ENCODE peak calls at places on chromosomes 16 and 17, in four cellular contexts. Q is NCI-H1694 treated with DMSO at 0.1 percent for 48 hours, D is AG08396, V is kidney. X is an unnamed sample.

GRCh38 chr17:2020721-2021120 is 4.4 kb downstream of the RTN4RL1 start:
- DNase-seq in Q (no peak), D (no peak), V (no peak), X (no peak)

GRCh38 chr16:89150090-89150835 is 21.3 kb upstream of the CDH15 start:
- DNase-seq in Q (no peak), D (no peak), V (no peak), X (peak)

GRCh38 chr16:11597268-11597690 is 10.6 kb upstream of the LITAF start:
- DNase-seq in Q (no peak), D (peak), V (peak), X (no peak)

GRCh38 chr16:78321611-78322010 is 222.2 kb downstream of the WWOX start:
- DNase-seq in Q (no peak), D (no peak), V (no peak), X (no peak)

GRCh38 chr17:77141846-77142449 is 1.2 kb downstream of the SEC14L1 start:
- DNase-seq in Q (no peak), D (no peak), V (no peak), X (no peak)

GRCh38 chr16:76035689-76036088 is 241.5 kb upstream of the CNTNAP4 start:
- DNase-seq in Q (no peak), D (no peak), V (no peak), X (no peak)

GRCh38 chr17:49699967-49700575 is 7.7 kb downstream of the SLC35B1 start:
- DNase-seq in Q (peak), D (no peak), V (no peak), X (peak)

GRCh38 chr17:47872651-47873161 is 21.7 kb upstream of the SP6 start:
- DNase-seq in Q (no peak), D (no peak), V (no peak), X (no peak)

GRCh38 chr17:38868968-38869646 is 751 bp upstream of the LASP1 start:
- DNase-seq in Q (peak), D (peak), V (peak), X (peak)

X was measured in NCI-H524.